ENCODE peak calls at places on chromosomes 12 and 14, in four cellular contexts. X, W, E and R are unnamed samples.
A peak's percentile ranks its signal among the peaks of the same experiment; 100 is the strongest.

GRCh38 chr12:131827961-131828534 is at the start of gene MMP17:
- DNase-seq in X (peak; percentile 64), W (peak; percentile 64), E (no peak), R (peak; percentile 47)

GRCh38 chr12:115044073-115044472 is 360.1 kb upstream of the TBX3 start:
- DNase-seq in X (no peak), W (no peak), E (no peak), R (no peak)

GRCh38 chr14:22520235-22520634 is 68.8 kb downstream of the DAD1 start:
- DNase-seq in X (peak; percentile 34), W (peak; percentile 48), E (no peak), R (no peak)

GRCh38 chr12:45010051-45010450 is 40.8 kb downstream of the DBX2 start:
- DNase-seq in X (peak; percentile 59), W (no peak), E (no peak), R (no peak)

GRCh38 chr12:47903927-47904646 is 707 bp downstream of the VDR start:
- DNase-seq in X (peak; percentile 75), W (peak; percentile 83), E (no peak), R (peak; percentile 81)

GRCh38 chr12:11881835-11882234 is 188.9 kb upstream of the BCL2L14 start:
- DNase-seq in X (no peak), W (no peak), E (no peak), R (no peak)

GRCh38 chr14:104422301-104423223 is 157.0 kb upstream of the C14orf180 start:
- DNase-seq in X (no peak), W (no peak), E (no peak), R (no peak)

GRCh38 chr12:15289192-15289591 is 33.1 kb upstream of the PTPRO start:
- DNase-seq in X (no peak), W (no peak), E (no peak), R (no peak)

GRCh38 chr12:1053690-1054089 is 62.7 kb downstream of the ERC1 start:
- DNase-seq in X (no peak), W (no peak), E (no peak), R (no peak)

GRCh38 chr14:99887407-99887806 is 94.2 kb downstream of the EML1 start:
- DNase-seq in X (no peak), W (no peak), E (no peak), R (no peak)

GRCh38 chr14:70642313-70643235 is 858 bp downstream of the TTC9 start:
- DNase-seq in X (no peak), W (no peak), E (peak; percentile 79), R (peak; percentile 50)

GRCh38 chr14:53596845-53597525 is 359.6 kb downstream of the BMP4 start:
- DNase-seq in X (no peak), W (peak; percentile 13), E (no peak), R (no peak)

GRCh38 chr14:35042632-35043031 is 3.4 kb upstream of the FAM177A1 start:
- DNase-seq in X (no peak), W (no peak), E (no peak), R (no peak)

GRCh38 chr14:49769171-49769570 is 1.2 kb downstream of the KLHDC2 start:
- DNase-seq in X (peak; percentile 32), W (peak; percentile 87), E (peak; percentile 21), R (no peak)

GRCh38 chr12:43416981-43417380 is 135.0 kb downstream of the ADAMTS20 start:
- DNase-seq in X (no peak), W (no peak), E (no peak), R (no peak)

GRCh38 chr14:90388437-90388836 is 8.4 kb upstream of the CALM1 start:
- DNase-seq in X (peak; percentile 69), W (peak; percentile 75), E (no peak), R (no peak)

GRCh38 chr14:63672417-63673180 is 30.9 kb upstream of the WDR89 start:
- DNase-seq in X (peak; percentile 37), W (peak; percentile 74), E (no peak), R (no peak)

GRCh38 chr14:56057071-56057865 is 60.9 kb upstream of the PELI2 start:
- DNase-seq in X (no peak), W (no peak), E (no peak), R (no peak)

GRCh38 chr12:41122894-41123293 is 65.2 kb upstream of the PDZRN4 start:
- DNase-seq in X (no peak), W (no peak), E (no peak), R (no peak)

GRCh38 chr14:101078105-101078891 is 174.8 kb upstream of the RTL1 start:
- DNase-seq in X (no peak), W (no peak), E (no peak), R (no peak)

GRCh38 chr14:68789798-68790655 is 2.8 kb downstream of the ZFP36L1 start:
- DNase-seq in X (no peak), W (peak; percentile 52), E (no peak), R (peak; percentile 54)

GRCh38 chr14:50038398-50039119 is 77.8 kb downstream of the VCPKMT start:
- DNase-seq in X (peak; percentile 98), W (peak; percentile 77), E (no peak), R (peak; percentile 90)

GRCh38 chr12:77204055-77204454 is 138.7 kb upstream of the E2F7 start:
- DNase-seq in X (no peak), W (no peak), E (no peak), R (no peak)

GRCh38 chr14:49861581-49861922 is 9.0 kb upstream of the NEMF start:
- DNase-seq in X (peak; percentile 62), W (peak; percentile 91), E (peak; percentile 83), R (peak; percentile 78)

GRCh38 chr12:98752726-98753125 is 107.6 kb downstream of the APAF1 start:
- DNase-seq in X (no peak), W (no peak), E (no peak), R (no peak)

GRCh38 chr12:124188561-124189405 is 106.1 kb upstream of the RFLNA start:
- DNase-seq in X (no peak), W (no peak), E (no peak), R (no peak)

GRCh38 chr14:104148433-104149277 is 10.3 kb downstream of the KIF26A start:
- DNase-seq in X (no peak), W (no peak), E (no peak), R (no peak)

GRCh38 chr14:103138483-103139370 is 15.5 kb downstream of the TNFAIP2 start:
- DNase-seq in X (no peak), W (no peak), E (no peak), R (no peak)

GRCh38 chr14:104120281-104120741 is 18.1 kb upstream of the KIF26A start:
- DNase-seq in X (no peak), W (no peak), E (no peak), R (no peak)

GRCh38 chr12:110165540-110166159 is 41.5 kb downstream of the IFT81 start:
- DNase-seq in X (no peak), W (no peak), E (peak; percentile 74), R (no peak)
- TF ChIP-seq CTCF in X (no peak), W (no peak), E (no peak), R (no peak)

DNA sequence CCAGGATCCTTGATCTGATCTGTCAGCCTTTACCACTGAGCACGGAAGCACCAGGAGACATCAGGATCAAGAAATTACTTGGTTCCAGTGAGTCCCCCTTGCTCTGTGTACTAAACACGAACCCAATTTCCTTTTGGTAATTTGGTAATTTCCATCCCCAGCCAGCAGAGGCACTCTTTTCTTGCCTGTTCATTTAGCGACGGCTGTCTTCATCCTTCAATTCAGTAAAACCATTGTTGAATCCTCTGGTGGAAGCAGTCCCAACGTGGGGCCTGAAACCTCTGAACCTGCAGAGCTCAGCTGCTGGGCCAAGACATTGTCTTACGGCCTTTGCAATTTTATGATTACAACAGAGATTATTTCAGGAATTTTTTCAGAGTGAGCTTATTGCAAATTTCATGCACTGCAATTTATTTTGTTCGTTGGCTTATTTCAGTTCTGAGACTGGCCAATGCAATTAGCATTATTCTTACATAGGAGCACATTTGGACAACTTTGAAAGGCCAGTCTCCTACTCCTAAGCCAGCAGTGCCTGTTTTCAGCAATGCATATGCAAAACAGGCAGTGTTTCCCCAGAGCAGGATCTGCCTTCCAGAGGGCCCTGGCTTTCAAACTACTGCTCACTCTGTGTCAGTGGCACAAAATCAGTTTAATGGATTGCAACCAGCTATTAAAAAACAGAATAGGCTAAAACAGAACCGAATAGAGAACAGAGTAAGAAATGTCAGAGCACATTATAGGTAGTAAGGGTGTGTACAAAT is 372.9 kb upstream of the TMEM132C start:
- DNase-seq in X (no peak), W (no peak), E (peak; percentile 22), R (no peak)
- TF ChIP-seq CTCF in X (peak; percentile 17), W (peak; percentile 39), E (peak; percentile 75), R (no peak)

GRCh38 chr12:13563743-13564125 is 367.2 kb downstream of the EMP1 start:
- DNase-seq in X (no peak), W (no peak), E (no peak), R (no peak)

GRCh38 chr12:13562915-13563742 is 366.6 kb downstream of the EMP1 start:
- DNase-seq in X (no peak), W (no peak), E (no peak), R (no peak)

GRCh38 chr12:13559318-13559978 is 362.9 kb downstream of the EMP1 start:
- DNase-seq in X (no peak), W (no peak), E (no peak), R (no peak)

GRCh38 chr12:13564266-13564810 is 367.8 kb downstream of the EMP1 start:
- DNase-seq in X (no peak), W (no peak), E (no peak), R (no peak)

DNA sequence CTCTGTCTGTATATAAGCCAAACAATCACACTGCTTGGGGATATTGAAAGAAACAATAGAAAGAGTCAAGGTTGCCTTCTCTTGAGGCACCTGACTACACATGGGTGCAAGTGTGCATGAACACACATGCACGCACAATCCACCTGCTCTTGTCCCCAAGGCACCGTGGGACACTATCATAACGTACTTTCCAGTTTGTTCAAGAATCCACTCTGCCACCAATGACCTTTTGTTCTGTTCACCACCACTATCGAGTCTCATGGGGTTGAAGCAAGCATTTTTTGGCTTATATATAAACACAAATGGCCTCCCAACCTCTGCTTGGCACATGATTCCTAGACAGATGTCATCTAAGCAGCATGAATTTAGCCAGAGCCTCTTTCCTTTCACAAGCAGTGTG is 365.4 kb downstream of the EMP1 start:
- DNase-seq in X (no peak), W (no peak), E (no peak), R (no peak)
- TF ChIP-seq CTCF in X (no peak), W (no peak), E (no peak), R (no peak)

GRCh38 chr14:91940209-91940608 is 7.3 kb downstream of the FBLN5 start:
- DNase-seq in X (no peak), W (no peak), E (no peak), R (no peak)
- TF ChIP-seq CTCF in X (no peak), W (no peak), E (no peak), R (no peak)

DNA sequence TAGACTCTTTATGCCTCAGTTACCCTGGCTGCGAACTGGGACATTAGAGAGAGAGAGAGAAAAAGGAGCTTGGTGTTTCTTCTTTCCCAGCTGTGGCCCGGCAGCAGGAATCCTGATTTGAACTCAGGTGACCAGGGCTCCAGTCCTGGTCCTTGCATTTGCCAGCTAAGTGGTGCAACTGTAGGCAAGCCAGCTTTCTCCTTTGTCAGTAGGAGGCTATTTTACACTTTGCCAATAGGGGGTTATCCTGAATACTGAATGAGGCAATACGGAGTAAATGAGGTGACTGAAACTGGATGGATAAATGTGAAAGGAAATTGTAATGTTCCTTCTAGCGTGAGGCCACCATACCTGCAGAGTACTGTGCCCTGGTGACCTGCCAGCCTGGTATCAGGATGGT is 27.8 kb downstream of the KCNA5 start:
- DNase-seq in X (no peak), W (no peak), E (no peak), R (no peak)
- TF ChIP-seq CTCF in X (no peak), W (no peak), E (no peak), R (no peak)